ENCODE peak calls at places on chromosomes 1 and 21, in four cellular contexts. T is HepG2, D is GM12878, M is K562. H is an unnamed sample.
A peak's percentile ranks its signal among the peaks of the same experiment; 100 is the strongest.

GRCh38 chr1:89844236-89844807 is 23.5 kb downstream of the LRRC8D start:
- DNase-seq in M (no peak), T (no peak), D (no peak), H (no peak)

GRCh38 chr1:81142099-81142776 is 658.5 kb upstream of the ADGRL2 start:
- DNase-seq in D (no peak), T (no peak), M (no peak), H (no peak)

GRCh38 chr21:28402616-28402989 is 590.1 kb downstream of the LTN1 start:
- DNase-seq in D (no peak), T (no peak), M (no peak), H (no peak)

GRCh38 chr1:37476460-37477197 is 2.2 kb downstream of the ZC3H12A start:
- DNase-seq in D (no peak), T (peak; percentile 61), M (no peak), H (no peak)

GRCh38 chr1:226950875-226951274 is 10.8 kb downstream of the COQ8A start:
- DNase-seq in M (no peak), D (no peak), T (no peak), H (no peak)

GRCh38 chr1:18161690-18162089 is 54.1 kb downstream of the IGSF21 start:
- DNase-seq in D (no peak), T (no peak), M (no peak), H (no peak)

GRCh38 chr1:114177282-114177681 is 23.6 kb upstream of the SYT6 start:
- DNase-seq in D (no peak), T (no peak), M (no peak), H (no peak)

GRCh38 chr1:93042134-93042821 is 36.8 kb upstream of the MTF2 start:
- DNase-seq in M (no peak), T (peak; percentile 70), D (peak; percentile 55), H (no peak)

GRCh38 chr1:202811296-202812175 is 782 bp downstream of the PCAT6 start:
- DNase-seq in M (peak; percentile 45), D (no peak), T (peak; percentile 29), H (peak; percentile 71)

GRCh38 chr1:21344750-21345443 is 54.6 kb upstream of the ECE1 start:
- DNase-seq in T (no peak), D (no peak), M (peak; percentile 41), H (peak; percentile 60)

GRCh38 chr1:231185391-231185790 is 23.5 kb downstream of the TRIM67 start:
- DNase-seq in M (no peak), T (no peak), D (no peak), H (no peak)

GRCh38 chr1:7299329-7299799 is 471.7 kb upstream of the VAMP3 start:
- DNase-seq in T (no peak), M (no peak), D (no peak), H (no peak)

GRCh38 chr1:1304331-1305299 is 3.1 kb downstream of the ACAP3 start:
- DNase-seq in M (peak; percentile 56), D (no peak), T (peak; percentile 62), H (peak; percentile 91)

GRCh38 chr1:100580446-100580845 is 42.5 kb downstream of the GPR88 start:
- DNase-seq in M (no peak), T (no peak), D (no peak), H (no peak)

GRCh38 chr1:92883297-92883696 is 51.5 kb downstream of the RPL5 start:
- DNase-seq in D (no peak), T (no peak), M (no peak), H (no peak)

GRCh38 chr1:226882631-226883409 is 12.4 kb downstream of the PSEN2 start:
- DNase-seq in M (no peak), T (no peak), D (peak; percentile 86), H (no peak)

GRCh38 chr21:42073140-42074099 is 2.3 kb downstream of the UMODL1 start:
- DNase-seq in D (no peak), M (no peak), T (no peak), H (no peak)

GRCh38 chr1:1024421-1025415 is 4.8 kb downstream of the AGRN start:
- DNase-seq in T (peak; percentile 56), M (no peak), D (no peak), H (no peak)

GRCh38 chr1:53316742-53317650 is 10.9 kb downstream of the LRP8 start:
- DNase-seq in D (no peak), M (peak; percentile 32), T (no peak), H (peak; percentile 92)

GRCh38 chr1:72568113-72568512 is 285.8 kb upstream of the NEGR1 start:
- DNase-seq in T (no peak), M (no peak), D (no peak), H (no peak)

GRCh38 chr1:31879981-31880608 is 58.1 kb downstream of the PTP4A2 start:
- DNase-seq in M (peak; percentile 47), D (no peak), T (no peak), H (no peak)

GRCh38 chr21:35438643-35439404 is 389.7 kb upstream of the RUNX1 start:
- DNase-seq in T (no peak), D (peak; percentile 21), M (no peak), H (no peak)

GRCh38 chr1:171730052-171730451 is 11.8 kb downstream of the VAMP4 start:
- DNase-seq in T (no peak), M (no peak), D (no peak), H (no peak)

GRCh38 chr1:90335566-90335965 is 340.7 kb downstream of the ZNF326 start:
- DNase-seq in D (no peak), M (no peak), T (no peak), H (no peak)

GRCh38 chr1:78728359-78728758 is 78.7 kb downstream of the IFI44 start:
- DNase-seq in M (no peak), T (no peak), D (no peak), H (no peak)

GRCh38 chr1:86848654-86849053 is 65.3 kb downstream of the SELENOF start:
- DNase-seq in T (no peak), D (no peak), M (no peak), H (no peak)

GRCh38 chr1:109096110-109096509 is 5.5 kb downstream of the TMEM167B start:
- DNase-seq in T (no peak), M (no peak), D (no peak), H (no peak)

GRCh38 chr1:162697140-162697895 is 65.1 kb downstream of the DDR2 start:
- DNase-seq in D (no peak), M (no peak), T (no peak), H (no peak)

GRCh38 chr21:14583629-14584251 is 37.6 kb upstream of the SAMSN1 start:
- DNase-seq in D (no peak), T (no peak), M (peak; percentile 20), H (no peak)

GRCh38 chr1:89757532-89757931 is 63.3 kb upstream of the LRRC8D start:
- DNase-seq in M (no peak), T (no peak), D (no peak), H (peak; percentile 35)

GRCh38 chr1:33849206-33849605 is 14.7 kb upstream of the HMGB4 start:
- DNase-seq in M (no peak), D (no peak), T (no peak), H (no peak)

GRCh38 chr1:188429385-188429784 is 1600.6 kb downstream of the PLA2G4A start:
- DNase-seq in T (no peak), D (no peak), M (no peak), H (no peak)

GRCh38 chr1:230643887-230644286 is 1.6 kb downstream of the COG2 start:
- DNase-seq in T (no peak), D (no peak), M (peak; percentile 40), H (no peak)

GRCh38 chr1:2544875-2545638 is 11.1 kb upstream of the TNFRSF14 start:
- DNase-seq in M (peak; percentile 68), D (no peak), T (no peak), H (no peak)

GRCh38 chr1:2541619-2542246 is 11.7 kb upstream of the HES5 start:
- DNase-seq in T (no peak), D (no peak), M (peak; percentile 85), H (no peak)

GRCh38 chr1:2544093-2544874 is 11.9 kb upstream of the TNFRSF14 start:
- DNase-seq in M (no peak), D (no peak), T (no peak), H (peak; percentile 69)

GRCh38 chr1:2542262-2542915 is 12.3 kb upstream of the HES5 start:
- DNase-seq in T (no peak), D (no peak), M (no peak), H (no peak)

GRCh38 chr1:2543543-2544092 is 12.6 kb upstream of the TNFRSF14 start:
- DNase-seq in D (no peak), M (no peak), T (no peak), H (peak; percentile 82)
- TF ChIP-seq NFIC in D (no peak), M (no peak), T (no peak), H (no peak)

DNA sequence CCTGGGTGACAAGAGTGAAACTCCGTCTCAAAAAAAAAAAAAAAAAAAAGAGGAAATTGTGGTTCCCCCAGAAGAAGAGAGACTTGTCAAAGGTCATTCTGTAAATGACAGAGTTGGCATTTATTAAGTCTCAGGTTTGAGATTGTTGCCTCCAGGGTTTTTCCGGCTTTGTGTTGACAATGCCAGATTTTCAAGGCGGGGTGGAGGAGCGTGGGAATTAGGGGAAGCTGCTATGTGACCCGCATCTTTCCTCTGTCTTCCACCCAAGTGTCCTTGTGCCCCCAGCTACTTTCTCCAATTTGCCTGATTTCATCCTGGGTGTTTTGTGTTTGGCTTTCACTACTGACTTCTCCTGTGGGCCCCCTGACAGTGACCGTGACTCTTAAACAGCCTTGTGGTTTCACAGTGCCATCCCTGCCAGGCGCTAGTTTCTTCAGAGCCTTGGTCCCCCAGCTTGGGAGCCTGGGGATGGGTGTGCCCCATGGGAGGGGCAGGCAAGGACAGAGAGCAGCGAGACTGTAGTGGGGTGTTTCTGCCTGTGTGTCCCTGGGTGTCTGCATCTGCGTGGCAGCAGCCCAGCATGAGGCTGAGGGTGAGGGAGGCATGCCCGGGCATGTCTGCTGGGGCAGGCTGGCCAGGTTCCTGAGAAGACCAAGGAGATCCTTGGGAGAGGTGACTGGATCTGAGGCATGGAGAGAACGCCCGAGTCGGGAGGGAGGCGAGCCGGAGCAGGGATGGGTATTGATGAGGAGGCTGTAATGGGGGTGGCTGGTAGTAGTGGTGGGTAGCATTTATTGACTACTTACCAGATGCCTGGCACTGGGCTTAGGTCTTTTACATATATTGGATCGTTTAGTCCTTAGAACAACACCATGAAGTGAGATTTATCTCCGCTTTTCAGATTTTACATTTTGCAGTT is 46.3 kb downstream of the IER5 start:
- DNase-seq in M (no peak), D (peak; percentile 91), T (no peak), H (peak; percentile 55)
- TF ChIP-seq NFIC in M (no peak), D (no peak), T (no peak), H (no peak)

GRCh38 chr1:119482517-119483425 is 24.2 kb upstream of the HSD3B1 start:
- DNase-seq in T (no peak), M (no peak), D (no peak), H (no peak)

GRCh38 chr1:119485246-119485645 is 21.8 kb upstream of the HSD3B1 start:
- DNase-seq in M (no peak), T (no peak), D (no peak), H (no peak)

GRCh38 chr1:119483441-119484200 is 23.4 kb upstream of the HSD3B1 start:
- DNase-seq in T (no peak), M (no peak), D (no peak), H (no peak)

GRCh38 chr1:119480175-119480574 is 26.8 kb upstream of the HSD3B1 start:
- DNase-seq in M (no peak), D (no peak), T (no peak), H (no peak)

DNA sequence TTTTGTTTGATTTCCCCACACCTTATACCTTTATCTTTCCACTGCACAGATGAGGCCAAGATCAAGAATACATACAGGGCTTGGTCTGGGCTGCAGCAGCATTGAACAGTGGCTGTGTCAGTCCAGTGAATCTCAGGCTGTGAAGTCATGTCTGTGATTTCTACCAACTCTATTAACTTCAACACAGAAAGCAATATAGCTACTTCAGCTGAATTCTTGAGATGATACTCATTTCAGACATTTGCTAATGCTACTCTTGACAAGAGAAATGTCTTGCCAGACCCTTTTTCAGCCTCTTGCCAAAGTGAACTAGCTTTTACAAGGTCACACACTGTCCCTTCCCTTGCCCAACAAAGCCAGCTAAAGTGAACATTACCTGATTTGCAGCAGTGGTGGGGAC is 25.1 kb upstream of the HSD3B1 start:
- DNase-seq in M (no peak), T (no peak), D (no peak), H (no peak)
- TF ChIP-seq NFIC in M (no peak), T (no peak), D (no peak), H (no peak)

GRCh38 chr1:151540021-151540981 is at the start of gene TUFT1:
- DNase-seq in T (peak; percentile 90), D (peak; percentile 38), M (peak; percentile 94), H (peak; percentile 94)
- TF ChIP-seq NFIC in T (no peak), D (no peak), M (no peak), H (no peak)

H was measured in SK-N-SH.